ENCODE peak calls at places on chromosomes 5 and 9, in six cellular contexts. D, R, I, J, C and V are unnamed samples.

GRCh38 chr9:72828281-72828731 is 124.5 kb downstream of the ALDH1A1 start:
- DNase-seq in I (peak; percentile 95), D (no peak), R (no peak), C (peak; percentile 42), J (no peak), V (no peak)

GRCh38 chr5:67315802-67316103 is 119.2 kb upstream of the CD180 start:
- DNase-seq in R (no peak), D (no peak), C (no peak), J (no peak), I (no peak), V (no peak)

GRCh38 chr5:166977916-166978434 is 1313.5 kb upstream of the WWC1 start:
- DNase-seq in D (no peak), I (no peak), C (no peak), J (no peak), R (no peak), V (no peak)

GRCh38 chr5:122863721-122864120 is 18.3 kb downstream of the SNX24 start:
- DNase-seq in D (no peak), J (no peak), C (no peak), I (no peak), R (peak; percentile 15), V (no peak)

GRCh38 chr9:2876726-2877125 is 32.8 kb upstream of the PUM3 start:
- DNase-seq in R (no peak), C (no peak), D (peak; percentile 10), J (no peak), I (no peak), V (no peak)

GRCh38 chr5:110884005-110884404 is 145.2 kb downstream of the SLC25A46 start:
- DNase-seq in C (peak; percentile 65), R (no peak), D (no peak), I (peak; percentile 55), J (no peak), V (no peak)

GRCh38 chr9:127218818-127219217 is 45.8 kb upstream of the GARNL3 start:
- DNase-seq in I (no peak), C (no peak), R (no peak), D (no peak), J (no peak), V (no peak)

GRCh38 chr5:144467795-144468194 is 297.1 kb downstream of the KCTD16 start:
- DNase-seq in D (no peak), J (peak; percentile 28), R (peak; percentile 50), I (peak; percentile 46), C (peak; percentile 70), V (no peak)

GRCh38 chr9:135526730-135527571 is 5.7 kb downstream of the LCN1 start:
- DNase-seq in C (no peak), J (no peak), R (no peak), D (no peak), I (no peak), V (no peak)

GRCh38 chr5:37580106-37580505 is 201.0 kb downstream of the WDR70 start:
- DNase-seq in I (no peak), C (no peak), D (no peak), J (no peak), R (no peak), V (no peak)

GRCh38 chr5:122259995-122260394 is 52.0 kb upstream of the SNCAIP start:
- DNase-seq in C (peak; percentile 93), D (no peak), R (no peak), J (peak; percentile 91), I (peak; percentile 81), V (no peak)

GRCh38 chr9:127166651-127167524 is 44.5 kb upstream of the ANGPTL2 start:
- DNase-seq in I (peak; percentile 98), D (no peak), C (peak; percentile 92), R (no peak), J (no peak), V (peak; percentile 74)

GRCh38 chr5:14672508-14673394 is 8.2 kb downstream of the OTULIN start:
- DNase-seq in I (no peak), C (no peak), D (no peak), R (no peak), J (no peak), V (no peak)

GRCh38 chr9:130994546-130995398 is 14.2 kb upstream of the LAMC3 start:
- DNase-seq in J (no peak), D (no peak), I (no peak), C (no peak), R (no peak), V (no peak)

GRCh38 chr9:122991370-122991830 is 42.1 kb upstream of the GPR21 start:
- DNase-seq in R (peak; percentile 13), J (peak; percentile 76), D (no peak), I (peak; percentile 92), C (peak; percentile 94), V (peak; percentile 44)

GRCh38 chr9:127835930-127836586 is 18.4 kb downstream of the ENG start:
- DNase-seq in R (no peak), J (peak; percentile 82), D (no peak), I (no peak), C (peak; percentile 84), V (no peak)

GRCh38 chr9:96423322-96423984 is 5.3 kb upstream of the ZNF367 start:
- DNase-seq in J (no peak), C (no peak), I (no peak), R (no peak), D (no peak), V (no peak)

GRCh38 chr5:76818844-76819831 is at the start of gene F2RL1:
- DNase-seq in I (peak; percentile 99), C (peak; percentile 87), D (no peak), J (peak; percentile 88), R (peak; percentile 94), V (no peak)

GRCh38 chr9:81607593-81608288 is 81.6 kb downstream of the TLE1 start:
- DNase-seq in J (no peak), R (no peak), C (no peak), D (no peak), I (no peak), V (no peak)

GRCh38 chr9:87875839-87876545 is 6.7 kb upstream of the SPATA31E1 start:
- DNase-seq in C (no peak), J (no peak), R (no peak), D (no peak), I (no peak), V (no peak)

DNA sequence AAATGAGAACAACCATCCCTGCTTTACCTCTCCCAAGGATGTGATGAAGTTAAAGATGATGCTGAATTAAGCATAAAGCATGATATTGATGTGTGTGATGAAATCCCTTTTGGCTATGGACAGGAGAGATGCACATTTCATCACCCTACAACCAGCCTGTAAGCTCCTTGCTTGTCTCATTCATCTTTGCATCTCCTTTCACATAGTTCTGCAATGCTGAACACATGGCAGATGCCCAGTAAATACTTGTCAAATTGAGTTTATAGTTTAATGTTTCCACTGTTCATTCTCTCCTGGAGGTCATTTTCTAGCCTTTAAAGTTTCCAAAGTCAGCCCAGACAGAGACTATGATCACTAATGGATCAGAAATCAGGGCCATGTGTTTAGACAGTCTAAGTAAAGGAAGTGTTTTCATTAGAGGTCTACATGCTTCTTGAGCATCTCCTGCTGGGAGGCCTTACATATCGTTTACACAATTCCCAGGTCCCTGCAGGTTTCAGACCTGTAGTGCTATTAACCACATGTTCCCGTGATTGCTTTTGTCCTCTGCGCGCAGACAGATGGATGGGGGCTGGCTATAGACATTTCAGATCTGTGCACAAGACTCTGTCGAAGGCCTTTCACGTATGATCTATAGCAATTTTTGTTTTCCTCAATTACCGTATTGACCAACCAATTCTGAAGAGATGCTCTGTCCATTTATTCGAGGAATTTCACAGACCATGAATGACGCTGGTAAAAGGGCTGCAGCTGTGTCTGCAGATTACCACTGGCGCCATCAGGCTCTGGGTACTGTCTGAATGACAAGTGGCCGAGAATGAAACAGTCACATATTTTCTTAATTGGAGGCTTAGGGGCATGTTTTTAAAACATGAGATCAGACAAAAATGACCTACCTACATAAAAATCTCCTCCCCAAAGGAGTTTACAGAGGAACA is 49.0 kb upstream of the CKMT2 start:
- DNase-seq in J (no peak), R (no peak), I (no peak), D (no peak), C (no peak), V (no peak)
- TF ChIP-seq CTCF in J (no peak), R (no peak), I (no peak), D (no peak), C (no peak), V (no peak)

GRCh38 chr5:56951131-56951945 is 585 bp downstream of the MIER3 start:
- DNase-seq in C (peak; percentile 9), D (no peak), J (no peak), R (peak; percentile 11), I (peak; percentile 3), V (peak; percentile 49)
- TF ChIP-seq CTCF in C (no peak), D (no peak), J (no peak), R (no peak), I (no peak), V (no peak)

GRCh38 chr5:165157209-165157608 is 1651.8 kb downstream of the MAT2B start:
- DNase-seq in C (no peak), I (no peak), R (no peak), J (no peak), D (no peak), V (no peak)

DNA sequence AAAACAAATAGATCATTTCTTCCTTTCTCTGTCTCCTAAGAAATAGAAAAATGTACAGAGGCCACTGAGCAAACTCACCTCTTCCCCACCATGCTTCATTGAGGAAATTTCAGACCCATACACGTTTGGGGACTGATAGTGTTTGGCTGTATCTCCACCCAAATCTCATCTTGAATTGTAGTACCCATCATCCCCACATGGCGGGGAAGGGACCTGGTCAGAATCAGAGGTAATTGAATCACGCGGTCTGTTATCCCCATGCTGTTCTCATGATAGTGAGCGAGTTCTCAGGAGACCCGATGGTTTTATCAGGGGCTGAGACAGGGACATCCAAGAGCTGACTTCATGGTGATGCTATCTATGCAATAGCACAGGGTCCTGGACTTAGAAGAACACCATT is 1655.8 kb downstream of the MAT2B start:
- DNase-seq in I (no peak), J (no peak), C (no peak), D (no peak), R (no peak), V (no peak)
- TF ChIP-seq CTCF in I (peak; percentile 7), J (peak; percentile 6), C (no peak), D (no peak), R (no peak), V (no peak)

DNA sequence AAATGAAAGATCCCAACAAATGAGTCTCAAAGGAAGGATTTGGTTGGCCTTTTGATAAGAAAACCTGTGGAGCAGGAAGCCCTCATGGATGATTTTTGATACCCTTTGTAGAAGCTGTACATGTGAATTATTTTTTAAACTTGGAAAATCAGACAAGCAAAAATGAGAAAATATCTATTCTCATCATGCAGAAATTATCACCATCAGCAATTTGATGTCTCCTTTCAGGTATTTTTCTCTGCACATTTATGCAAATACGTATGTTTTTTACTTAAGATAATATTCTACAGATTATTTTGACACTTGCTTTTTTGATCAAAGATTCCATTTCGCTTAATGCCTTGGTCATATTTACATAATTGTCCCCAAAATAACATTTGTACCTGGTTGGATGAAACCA is 7.2 kb downstream of the BTNL9 start:
- DNase-seq in J (no peak), C (no peak), I (no peak), R (no peak), D (no peak), V (no peak)
- TF ChIP-seq CTCF in J (no peak), C (no peak), I (no peak), R (no peak), D (no peak), V (no peak)

GRCh38 chr5:135832263-135832555 is 2.3 kb upstream of the SLC25A48 start:
- DNase-seq in R (no peak), J (no peak), C (no peak), D (no peak), I (no peak), V (no peak)
- TF ChIP-seq CTCF in R (no peak), J (no peak), C (no peak), D (no peak), I (no peak), V (no peak)